ENCODE peak calls at places on chromosomes 5 and 9, in four cellular contexts. A is left ventricle myocardium inferior; J is GM13977; O is CD8-positive, alpha-beta T cell. Q is an unnamed sample.

GRCh38 chr9:121073038-121073437 is 1.7 kb upstream of the CNTRL start:
- DNase-seq in A (peak), J (no peak), O (no peak), Q (no peak)

GRCh38 chr9:73773896-73774295 is 622.2 kb downstream of the ANXA1 start:
- DNase-seq in A (no peak), J (no peak), O (no peak), Q (no peak)

GRCh38 chr5:167945542-167946384 is 345.7 kb upstream of the WWC1 start:
- DNase-seq in A (peak), J (no peak), O (no peak), Q (peak)

GRCh38 chr5:38393636-38394035 is 135.3 kb downstream of the EGFLAM start:
- DNase-seq in A (no peak), J (no peak), O (no peak), Q (no peak)

GRCh38 chr5:84683594-84683993 is 298.9 kb upstream of the EDIL3 start:
- DNase-seq in A (no peak), J (no peak), O (no peak), Q (no peak)

GRCh38 chr5:132675936-132676689 is 2.3 kb downstream of the IL4 start:
- DNase-seq in A (no peak), J (no peak), O (no peak), Q (no peak)

GRCh38 chr5:7644723-7645122 is 206.2 kb downstream of the CFAP90 start:
- DNase-seq in A (no peak), J (no peak), O (no peak), Q (no peak)

GRCh38 chr9:4099961-4100360 is 199.9 kb downstream of the GLIS3 start:
- DNase-seq in A (no peak), J (no peak), O (no peak), Q (no peak)

GRCh38 chr5:54718647-54719046 is 201.1 kb downstream of the SNX18 start:
- DNase-seq in A (peak), J (no peak), O (no peak), Q (no peak)

GRCh38 chr5:43078956-43079355 is 38.8 kb upstream of the ANXA2R start:
- DNase-seq in A (no peak), J (no peak), O (no peak), Q (no peak)

GRCh38 chr5:177594071-177594470 is 2.1 kb downstream of the TMED9 start:
- DNase-seq in A (no peak), J (no peak), O (no peak), Q (no peak)

GRCh38 chr9:107637421-107638420 is 148.2 kb upstream of the KLF4 start:
- DNase-seq in A (peak), J (peak), O (no peak), Q (peak)

GRCh38 chr9:33311953-33312352 is 21.6 kb downstream of the NFX1 start:
- DNase-seq in A (no peak), J (no peak), O (no peak), Q (no peak)

GRCh38 chr5:125856949-125857348 is 566.3 kb upstream of the GRAMD2B start:
- DNase-seq in A (no peak), J (no peak), O (no peak), Q (no peak)

GRCh38 chr5:110840347-110840960 is 101.6 kb downstream of the SLC25A46 start:
- DNase-seq in A (no peak), J (no peak), O (no peak), Q (no peak)

GRCh38 chr5:14930486-14930885 is 58.9 kb upstream of the ANKH start:
- DNase-seq in A (no peak), J (no peak), O (no peak), Q (no peak)

GRCh38 chr5:135127604-135128240 is 93.7 kb upstream of the PITX1 start:
- DNase-seq in A (no peak), J (no peak), O (no peak), Q (no peak)

GRCh38 chr9:36818965-36819870 is 214.8 kb downstream of the PAX5 start:
- DNase-seq in A (no peak), J (no peak), O (no peak), Q (peak)

GRCh38 chr5:103424453-103425205 is 138.0 kb downstream of the NUDT12 start:
- DNase-seq in A (no peak), J (no peak), O (no peak), Q (no peak)

GRCh38 chr9:133656211-133657119 is 20.3 kb downstream of the DBH start:
- DNase-seq in A (no peak), J (no peak), O (peak), Q (no peak)

GRCh38 chr5:54655761-54656160 is 138.2 kb downstream of the SNX18 start:
- DNase-seq in A (no peak), J (no peak), O (no peak), Q (no peak)

GRCh38 chr5:149348463-149348862 is 3.2 kb downstream of the GRPEL2 start:
- DNase-seq in A (no peak), J (no peak), O (no peak), Q (no peak)

GRCh38 chr5:10627185-10628115 is 63.6 kb downstream of the ANKRD33B start:
- DNase-seq in A (peak), J (peak), O (peak), Q (peak)

GRCh38 chr9:121826711-121827110 is 175.3 kb downstream of the DAB2IP start:
- DNase-seq in A (no peak), J (no peak), O (no peak), Q (no peak)

GRCh38 chr9:109411818-109412352 is 86.2 kb downstream of the PTPN3 start:
- DNase-seq in A (no peak), J (peak), O (no peak), Q (no peak)

GRCh38 chr5:112119969-112120368 is 299.1 kb downstream of the EPB41L4A start:
- DNase-seq in A (no peak), J (no peak), O (no peak), Q (no peak)
- TF ChIP-seq CTCF in A (no peak), J (no peak), O (no peak), Q (no peak)

GRCh38 chr5:71782771-71783770 is 64.0 kb downstream of the CARTPT start:
- DNase-seq in A (peak), J (peak), O (no peak), Q (peak)

GRCh38 chr5:71782393-71782770 is 63.3 kb downstream of the CARTPT start:
- DNase-seq in A (no peak), J (no peak), O (no peak), Q (no peak)

GRCh38 chr5:71780597-71780996 is 61.5 kb downstream of the CARTPT start:
- DNase-seq in A (no peak), J (no peak), O (no peak), Q (no peak)

GRCh38 chr5:71783891-71784290 is 64.8 kb downstream of the CARTPT start:
- DNase-seq in A (no peak), J (no peak), O (no peak), Q (no peak)

DNA sequence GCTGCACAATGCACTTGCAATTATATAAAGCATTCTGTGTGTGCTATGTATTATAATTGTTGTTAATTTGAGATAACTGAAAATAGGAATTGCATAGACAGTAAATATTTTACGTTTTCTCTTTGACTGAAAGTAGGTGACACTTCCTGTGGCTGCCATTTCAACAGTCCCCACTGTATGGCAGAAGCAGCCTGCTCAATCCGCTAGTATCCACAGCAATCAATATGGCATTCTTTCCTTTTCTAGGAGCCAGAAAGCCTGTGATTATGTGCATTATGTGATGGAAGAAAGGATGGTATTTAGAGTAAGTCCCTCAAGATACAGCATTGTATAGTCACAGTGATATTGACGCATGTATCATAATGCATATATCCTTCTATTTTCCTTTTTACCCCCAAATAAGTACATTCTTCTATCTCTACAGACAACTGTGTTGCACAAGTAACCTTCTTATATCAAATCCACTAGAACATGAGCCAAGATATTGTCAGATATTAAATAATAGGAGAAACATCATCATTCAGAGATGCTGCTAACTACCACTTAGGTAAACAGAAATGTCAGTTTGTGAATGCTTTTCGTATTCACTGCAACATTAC is 59.7 kb downstream of the CARTPT start:
- DNase-seq in A (no peak), J (no peak), O (no peak), Q (no peak)
- TF ChIP-seq CTCF in A (peak), J (peak), O (no peak), Q (no peak)

DNA sequence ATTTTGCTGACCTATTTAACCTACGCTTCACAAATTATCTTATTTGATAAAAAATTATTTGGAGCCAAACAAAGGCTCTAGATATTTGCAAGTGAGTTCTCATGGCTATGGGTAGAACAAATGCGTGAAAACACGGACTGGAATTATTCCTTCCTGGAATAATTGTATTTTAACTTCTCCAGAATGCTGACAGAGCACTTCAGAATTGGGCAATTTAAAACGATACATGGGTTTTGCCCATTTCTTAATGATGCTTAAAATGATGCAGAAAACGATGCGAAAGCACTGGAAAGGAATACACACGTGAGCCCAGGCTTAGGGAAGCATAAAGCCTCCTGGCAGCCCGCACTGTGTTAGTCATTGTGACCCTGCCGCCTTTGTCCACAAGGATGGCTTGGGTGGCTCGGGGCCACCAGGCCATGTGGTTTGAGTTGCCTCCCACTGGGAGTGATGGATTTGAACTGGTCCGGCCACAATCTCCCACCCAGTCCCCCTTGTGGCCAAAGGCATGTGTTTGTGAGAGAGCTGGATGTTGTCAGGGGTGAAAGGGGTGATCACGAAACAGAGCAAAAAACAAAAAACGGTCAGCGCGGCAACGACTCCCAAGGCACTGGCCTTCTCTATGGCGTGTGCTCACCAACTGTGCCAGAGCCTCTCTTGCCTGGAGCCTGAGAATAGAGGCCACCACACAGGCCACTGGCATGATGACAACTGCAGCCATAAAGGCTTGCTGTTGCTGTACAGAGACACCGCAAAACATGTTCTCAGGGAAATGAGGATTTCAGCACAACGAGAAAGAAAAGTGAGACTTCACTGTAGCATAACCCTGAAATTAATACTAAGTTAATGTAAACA is 234.2 kb upstream of the ADAMTS16 start:
- DNase-seq in A (peak), J (no peak), O (no peak), Q (no peak)
- TF ChIP-seq CTCF in A (no peak), J (no peak), O (no peak), Q (peak)

GRCh38 chr9:68751556-68751955 is 46.5 kb downstream of the PIP5K1B start:
- DNase-seq in A (no peak), J (no peak), O (no peak), Q (no peak)

GRCh38 chr9:68759981-68760673 is 55.1 kb downstream of the PIP5K1B start:
- DNase-seq in A (no peak), J (no peak), O (no peak), Q (no peak)

GRCh38 chr9:68755051-68755450 is 50.0 kb downstream of the PIP5K1B start:
- DNase-seq in A (no peak), J (no peak), O (no peak), Q (no peak)

GRCh38 chr9:68760674-68761003 is 55.6 kb downstream of the PIP5K1B start:
- DNase-seq in A (no peak), J (no peak), O (no peak), Q (no peak)

DNA sequence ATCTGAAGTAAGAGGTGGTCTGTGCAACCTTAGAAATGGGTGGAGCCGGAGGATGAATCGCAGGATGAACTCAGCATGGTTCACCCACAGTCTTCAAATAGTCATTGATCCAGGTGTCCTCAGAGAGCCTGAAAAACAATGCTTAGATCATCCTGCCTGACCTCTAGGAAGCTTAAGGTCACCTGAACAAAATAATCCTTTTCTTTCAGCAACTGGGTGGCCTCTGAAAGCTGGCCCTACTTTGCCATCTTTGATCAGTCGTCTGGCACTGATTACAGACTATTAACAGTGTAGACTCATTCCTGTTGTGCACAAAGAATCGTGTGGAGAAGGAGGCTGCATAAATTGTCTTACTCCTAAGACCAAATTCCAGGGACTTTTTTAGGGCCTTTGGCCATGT is 50.7 kb downstream of the PIP5K1B start:
- DNase-seq in A (no peak), J (no peak), O (no peak), Q (no peak)
- TF ChIP-seq CTCF in A (no peak), J (no peak), O (no peak), Q (no peak)